ENCODE peak calls at places on chromosomes 12 and 14, in ten cellular contexts. W, J, O, L, G, N, I, P, R and Z are unnamed samples.

GRCh38 chr14:35687335-35687939 is 121.7 kb downstream of the RALGAPA1 start:
- DNase-seq in W (no peak), J (peak; percentile 11), O (peak; percentile 30), L (peak; percentile 41), G (peak; percentile 49), N (peak; percentile 51), I (peak; percentile 61), P (peak; percentile 41), R (no peak), Z (peak; percentile 15)

GRCh38 chr14:60647081-60647836 is 2.0 kb downstream of the SIX1 start:
- DNase-seq in W (peak; percentile 84), J (no peak), O (peak; percentile 58), L (peak; percentile 60), G (no peak), N (no peak), I (no peak), P (peak; percentile 87), R (no peak), Z (no peak)

GRCh38 chr14:103361868-103362267 is 23.3 kb upstream of the MARK3 start:
- DNase-seq in W (no peak), J (peak; percentile 12), O (peak; percentile 89), L (peak; percentile 89), G (no peak), N (peak; percentile 54), I (no peak), P (no peak), R (no peak), Z (no peak)

GRCh38 chr12:94149781-94150482 is 1.6 kb downstream of the PLXNC1 start:
- DNase-seq in W (peak; percentile 87), J (peak; percentile 30), O (no peak), L (no peak), G (peak; percentile 26), N (no peak), I (no peak), P (no peak), R (no peak), Z (peak; percentile 42)

GRCh38 chr14:50675597-50675996 is 7.5 kb upstream of the SAV1 start:
- DNase-seq in W (no peak), J (no peak), O (peak; percentile 65), L (peak; percentile 62), G (no peak), N (peak; percentile 59), I (no peak), P (no peak), R (no peak), Z (no peak)

GRCh38 chr12:78898416-78898815 is 33.8 kb downstream of the SYT1 start:
- DNase-seq in W (no peak), J (no peak), O (no peak), L (no peak), G (peak; percentile 72), N (no peak), I (no peak), P (no peak), R (no peak), Z (no peak)

GRCh38 chr14:49505026-49505766 is 81.0 kb downstream of the RPS29 start:
- DNase-seq in W (no peak), J (no peak), O (peak; percentile 42), L (peak; percentile 73), G (no peak), N (no peak), I (peak; percentile 13), P (no peak), R (no peak), Z (no peak)

GRCh38 chr12:25553083-25553482 is at the start of gene LMNTD1:
- DNase-seq in W (no peak), J (no peak), O (no peak), L (no peak), G (no peak), N (no peak), I (no peak), P (no peak), R (no peak), Z (no peak)

GRCh38 chr12:123233505-123234299 is 466 bp downstream of the MTRFR start:
- DNase-seq in W (peak; percentile 74), J (no peak), O (no peak), L (no peak), G (no peak), N (no peak), I (peak; percentile 16), P (no peak), R (no peak), Z (no peak)

GRCh38 chr12:122841544-122842321 is 6.5 kb downstream of the HIP1R start:
- DNase-seq in W (no peak), J (no peak), O (no peak), L (no peak), G (no peak), N (no peak), I (no peak), P (no peak), R (no peak), Z (no peak)

GRCh38 chr14:91223028-91223783 is 21.3 kb downstream of the GPR68 start:
- DNase-seq in W (no peak), J (peak; percentile 53), O (no peak), L (no peak), G (no peak), N (no peak), I (no peak), P (no peak), R (no peak), Z (no peak)

GRCh38 chr14:75417674-75418073 is 10.1 kb upstream of the JDP2 start:
- DNase-seq in W (no peak), J (no peak), O (no peak), L (no peak), G (no peak), N (no peak), I (no peak), P (no peak), R (no peak), Z (no peak)

GRCh38 chr12:4446335-4446734 is 720 bp upstream of the FGF6 start:
- DNase-seq in W (no peak), J (no peak), O (no peak), L (no peak), G (no peak), N (no peak), I (no peak), P (no peak), R (no peak), Z (no peak)

GRCh38 chr14:59360923-59361794 is 104.0 kb downstream of the GPR135 start:
- DNase-seq in W (no peak), J (no peak), O (peak; percentile 76), L (peak; percentile 70), G (peak; percentile 57), N (peak; percentile 14), I (peak; percentile 85), P (peak; percentile 90), R (no peak), Z (peak; percentile 67)

GRCh38 chr12:56029666-56030293 is 8.9 kb downstream of the IKZF4 start:
- DNase-seq in W (no peak), J (peak; percentile 46), O (no peak), L (peak; percentile 57), G (no peak), N (peak; percentile 49), I (peak; percentile 74), P (peak; percentile 52), R (peak; percentile 28), Z (peak; percentile 47)

GRCh38 chr12:132597333-132598283 is 12.8 kb downstream of the LRCOL1 start:
- DNase-seq in W (no peak), J (peak; percentile 17), O (no peak), L (no peak), G (peak; percentile 12), N (no peak), I (no peak), P (no peak), R (no peak), Z (no peak)

GRCh38 chr12:102958073-102958829 is 777 bp downstream of the ASCL1 start:
- DNase-seq in W (no peak), J (peak; percentile 29), O (no peak), L (no peak), G (peak; percentile 47), N (no peak), I (no peak), P (no peak), R (no peak), Z (no peak)

GRCh38 chr12:12107678-12108077 is 36.9 kb downstream of the BCL2L14 start:
- DNase-seq in W (no peak), J (no peak), O (no peak), L (no peak), G (no peak), N (no peak), I (no peak), P (no peak), R (no peak), Z (no peak)